ENCODE peak calls at places on chromosomes 3 and 15, in nine cellular contexts. D is Daoy, X is T-helper 17 cell, L is T-helper 9 cell, O is neuronal stem cell, N is K562, K is NCI-H524, M is mesothelial cell of epicardium, U is GM18507. Z is an unnamed sample.

GRCh38 chr15:34810455-34811146 is 15.3 kb upstream of the ACTC1 start:
- DNase-seq in L (no peak), N (no peak), M (no peak), O (no peak), X (no peak), D (peak; percentile 57), U (no peak), K (peak; percentile 38), Z (peak; percentile 80)

GRCh38 chr3:188526057-188526456 is 372.1 kb downstream of the LPP start:
- DNase-seq in K (no peak), M (no peak), N (no peak), D (no peak), O (no peak), X (no peak), L (no peak), U (no peak), Z (peak; percentile 24)

GRCh38 chr3:37256447-37256846 is 82.1 kb upstream of the LRRFIP2 start:
- DNase-seq in U (no peak), X (no peak), M (no peak), N (no peak), O (no peak), K (peak; percentile 24), L (no peak), D (peak; percentile 6), Z (no peak)

GRCh38 chr15:77487479-77487861 is 66.8 kb downstream of the HMG20A start:
- DNase-seq in X (no peak), O (no peak), U (no peak), N (no peak), K (no peak), D (no peak), L (no peak), M (no peak), Z (no peak)

GRCh38 chr3:173796865-173797264 is 399.3 kb downstream of the NLGN1 start:
- DNase-seq in D (no peak), L (no peak), K (no peak), X (no peak), N (no peak), M (no peak), U (no peak), O (no peak), Z (no peak)

GRCh38 chr15:79954659-79955058 is 16.3 kb downstream of the BCL2A1 start:
- DNase-seq in O (no peak), K (no peak), L (no peak), U (no peak), X (no peak), D (no peak), M (no peak), N (no peak), Z (no peak)

GRCh38 chr3:181050738-181051137 is 61.2 kb upstream of the DNAJC19 start:
- DNase-seq in D (no peak), U (no peak), L (no peak), M (no peak), K (no peak), N (no peak), X (no peak), O (no peak), Z (no peak)

GRCh38 chr15:79656151-79656797 is 224.1 kb downstream of the MINAR1 start:
- DNase-seq in X (no peak), M (no peak), K (peak; percentile 26), O (no peak), L (no peak), D (no peak), N (no peak), U (no peak), Z (no peak)

GRCh38 chr3:183984337-183984736 is 33.3 kb downstream of the ABCC5 start:
- DNase-seq in D (no peak), O (no peak), K (no peak), X (no peak), L (no peak), M (no peak), N (no peak), U (no peak), Z (no peak)

GRCh38 chr3:59240856-59241255 is 191.0 kb upstream of the CFAP20DC start:
- DNase-seq in D (no peak), N (no peak), O (no peak), K (no peak), L (no peak), X (no peak), U (no peak), M (no peak), Z (no peak)

GRCh38 chr3:126846316-126846715 is 136.6 kb upstream of the PLXNA1 start:
- DNase-seq in X (no peak), U (no peak), K (no peak), O (no peak), D (no peak), M (no peak), N (no peak), L (no peak), Z (no peak)

GRCh38 chr3:154135511-154136173 is 14.5 kb downstream of the ARHGEF26 start:
- DNase-seq in K (no peak), M (no peak), U (no peak), L (no peak), D (no peak), X (no peak), N (no peak), O (no peak), Z (no peak)

GRCh38 chr3:155517907-155518306 is 224.4 kb upstream of the STRIT1 start:
- DNase-seq in U (no peak), M (no peak), L (no peak), O (no peak), N (no peak), D (no peak), K (no peak), X (no peak), Z (no peak)

GRCh38 chr15:85878866-85879265 is 84.1 kb upstream of the KLHL25 start:
- DNase-seq in O (no peak), N (no peak), X (no peak), D (peak; percentile 34), L (no peak), U (no peak), M (no peak), K (no peak), Z (no peak)

GRCh38 chr15:89501646-89502045 is 5.3 kb upstream of the RHCG start:
- DNase-seq in X (no peak), O (no peak), U (no peak), M (no peak), K (no peak), D (no peak), N (no peak), L (no peak), Z (no peak)

GRCh38 chr3:132315851-132316250 is 1.4 kb upstream of the ACP3 start:
- DNase-seq in D (no peak), U (no peak), K (no peak), O (no peak), X (no peak), N (no peak), L (no peak), M (no peak), Z (peak; percentile 10)

GRCh38 chr15:99651023-99651807 is 82.0 kb downstream of the LYSMD4 start:
- DNase-seq in M (no peak), L (no peak), N (no peak), K (no peak), O (no peak), D (peak; percentile 65), U (no peak), X (no peak), Z (no peak)

GRCh38 chr3:186502942-186503712 is 41.1 kb downstream of the CRYGS start:
- DNase-seq in U (no peak), N (no peak), K (no peak), D (no peak), O (no peak), X (no peak), M (no peak), L (no peak), Z (peak; percentile 14)

GRCh38 chr3:182713743-182714517 is 79.4 kb upstream of the ATP11B start:
- DNase-seq in D (peak; percentile 46), K (peak; percentile 81), N (no peak), M (no peak), X (no peak), L (no peak), U (no peak), O (no peak), Z (no peak)

GRCh38 chr3:51275096-51275805 is 109.8 kb upstream of the MANF start:
- DNase-seq in X (no peak), O (no peak), D (no peak), L (no peak), N (no peak), K (peak; percentile 4), U (no peak), M (no peak), Z (no peak)

GRCh38 chr15:38648116-38648843 is 83.7 kb upstream of the RASGRP1 start:
- DNase-seq in O (no peak), M (no peak), D (no peak), L (no peak), X (no peak), N (no peak), K (no peak), U (no peak), Z (no peak)

GRCh38 chr3:139797724-139798343 is 120.1 kb upstream of the NMNAT3 start:
- DNase-seq in N (peak; percentile 33), D (peak; percentile 51), M (peak; percentile 52), X (no peak), U (no peak), O (peak; percentile 61), L (no peak), K (no peak), Z (peak; percentile 17)

GRCh38 chr15:57395292-57395691 is 19.0 kb downstream of the CGNL1 start:
- DNase-seq in L (no peak), O (no peak), X (no peak), M (no peak), N (no peak), U (no peak), K (peak; percentile 56), D (peak; percentile 40), Z (peak; percentile 89)

GRCh38 chr15:60370105-60370803 is 27.5 kb downstream of the ANXA2 start:
- DNase-seq in O (no peak), M (no peak), D (peak; percentile 69), N (no peak), X (no peak), K (no peak), L (no peak), U (no peak), Z (no peak)